ENCODE peak calls at places on chromosome 17, in eight cellular contexts. Y is activated naive CD8-positive, alpha-beta T cell treated with anti-CD3 and anti-CD28 coated beads for 36 hours; J is NCI-H1694 treated with DMSO at 0.1 percent for 48 hours; O is GM23338; K is T-cell; S is COR-L47; U is A549; M is C1 segment of cervical spinal cord. G is an unnamed sample.

GRCh38 chr17:77300016-77300686 is 159.4 kb downstream of the SEC14L1 start:
- DNase-seq in Y (no peak), J (no peak), O (no peak), K (no peak), S (no peak), U (peak; percentile 9), M (no peak), G (no peak)

GRCh38 chr17:74117999-74118421 is 85.5 kb upstream of the RPL38 start:
- DNase-seq in Y (no peak), J (peak; percentile 74), O (peak; percentile 59), K (no peak), S (peak; percentile 27), U (no peak), M (no peak), G (no peak)

GRCh38 chr17:73493212-73493814 is 150.9 kb downstream of the SDK2 start:
- DNase-seq in Y (no peak), J (no peak), O (peak; percentile 69), K (no peak), S (peak; percentile 85), U (no peak), M (no peak), G (no peak)

GRCh38 chr17:64133546-64134215 is 3.7 kb upstream of the ERN1 start:
- DNase-seq in Y (no peak), J (peak; percentile 78), O (peak; percentile 83), K (no peak), S (peak; percentile 76), U (peak; percentile 82), M (no peak), G (peak; percentile 64)

GRCh38 chr17:65598711-65599110 is 37.3 kb upstream of the AXIN2 start:
- DNase-seq in Y (no peak), J (no peak), O (no peak), K (no peak), S (no peak), U (no peak), M (no peak), G (no peak)

GRCh38 chr17:76254275-76254674 is 10.9 kb upstream of the UBALD2 start:
- DNase-seq in Y (no peak), J (no peak), O (no peak), K (no peak), S (no peak), U (no peak), M (no peak), G (no peak)

GRCh38 chr17:64154321-64155089 is 24.6 kb upstream of the ERN1 start:
- DNase-seq in Y (no peak), J (no peak), O (peak; percentile 11), K (no peak), S (no peak), U (no peak), M (no peak), G (no peak)

GRCh38 chr17:79095345-79096055 is 20.9 kb downstream of the ENGASE start:
- DNase-seq in Y (no peak), J (no peak), O (no peak), K (no peak), S (no peak), U (no peak), M (no peak), G (no peak)

GRCh38 chr17:17781591-17782424 is 55.0 kb downstream of the SREBF1 start:
- DNase-seq in Y (peak; percentile 44), J (peak; percentile 77), O (peak; percentile 79), K (peak; percentile 42), S (peak; percentile 54), U (peak; percentile 51), M (no peak), G (no peak)

GRCh38 chr17:9271989-9272388 is 250.7 kb downstream of the NTN1 start:
- DNase-seq in Y (no peak), J (no peak), O (no peak), K (no peak), S (no peak), U (no peak), M (no peak), G (no peak)

GRCh38 chr17:45398800-45399199 is 33.9 kb downstream of the ARHGAP27 start:
- DNase-seq in Y (no peak), J (no peak), O (peak; percentile 45), K (no peak), S (no peak), U (no peak), M (no peak), G (no peak)

GRCh38 chr17:7141824-7142223 is 27.2 kb upstream of the ASGR2 start:
- DNase-seq in Y (no peak), J (no peak), O (no peak), K (no peak), S (no peak), U (no peak), M (no peak), G (no peak)

GRCh38 chr17:72667096-72668063 is 425.1 kb downstream of the SLC39A11 start:
- DNase-seq in Y (no peak), J (no peak), O (no peak), K (no peak), S (no peak), U (no peak), M (no peak), G (no peak)

GRCh38 chr17:76529224-76529642 is 8.3 kb downstream of the CYGB start:
- DNase-seq in Y (no peak), J (no peak), O (no peak), K (no peak), S (no peak), U (no peak), M (no peak), G (no peak)

GRCh38 chr17:55063857-55064485 is 95.4 kb downstream of the STXBP4 start:
- DNase-seq in Y (no peak), J (no peak), O (no peak), K (no peak), S (no peak), U (no peak), M (no peak), G (no peak)

GRCh38 chr17:79633937-79634813 is 23.3 kb upstream of the RBFOX3 start:
- DNase-seq in Y (no peak), J (no peak), O (no peak), K (no peak), S (no peak), U (no peak), M (no peak), G (no peak)

GRCh38 chr17:81440511-81441244 is 45.4 kb downstream of the BAHCC1 start:
- DNase-seq in Y (peak; percentile 40), J (peak; percentile 66), O (peak; percentile 88), K (no peak), S (peak; percentile 62), U (peak; percentile 63), M (no peak), G (peak; percentile 77)

GRCh38 chr17:47119746-47120520 is 69.2 kb downstream of the CDC27 start:
- DNase-seq in Y (no peak), J (no peak), O (no peak), K (no peak), S (no peak), U (no peak), M (no peak), G (no peak)

GRCh38 chr17:8289103-8289397 is 580 bp downstream of the RANGRF start:
- DNase-seq in Y (no peak), J (peak; percentile 47), O (peak; percentile 79), K (peak; percentile 16), S (no peak), U (no peak), M (no peak), G (no peak)

GRCh38 chr17:10527419-10527818 is 9.1 kb upstream of the MYH1 start:
- DNase-seq in Y (no peak), J (no peak), O (no peak), K (no peak), S (no peak), U (no peak), M (no peak), G (no peak)

GRCh38 chr17:81534157-81535006 is 6.2 kb downstream of the FSCN2 start:
- DNase-seq in Y (no peak), J (no peak), O (no peak), K (no peak), S (peak; percentile 39), U (no peak), M (no peak), G (no peak)

GRCh38 chr17:2053380-2054261 is 1.3 kb upstream of the HIC1 start:
- DNase-seq in Y (peak; percentile 89), J (peak; percentile 25), O (peak; percentile 88), K (peak; percentile 71), S (no peak), U (peak; percentile 84), M (no peak), G (peak; percentile 84)

GRCh38 chr17:1275962-1276736 is 3.3 kb upstream of the TRARG1 start:
- DNase-seq in Y (peak; percentile 65), J (peak; percentile 33), O (peak; percentile 91), K (peak; percentile 75), S (no peak), U (peak; percentile 54), M (no peak), G (peak; percentile 86)

GRCh38 chr17:76528156-76528527 is 9.4 kb downstream of the CYGB start:
- DNase-seq in Y (no peak), J (no peak), O (no peak), K (no peak), S (no peak), U (no peak), M (no peak), G (peak; percentile 61)

GRCh38 chr17:55201609-55201932 is 63.2 kb upstream of the HLF start:
- DNase-seq in Y (no peak), J (no peak), O (peak; percentile 19), K (no peak), S (no peak), U (no peak), M (no peak), G (no peak)

GRCh38 chr17:56690441-56691291 is 97.2 kb downstream of the NOG start:
- DNase-seq in Y (no peak), J (peak; percentile 83), O (no peak), K (no peak), S (no peak), U (no peak), M (no peak), G (no peak)

GRCh38 chr17:77475012-77475976 is 334.5 kb downstream of the SEC14L1 start:
- DNase-seq in Y (peak; percentile 78), J (no peak), O (no peak), K (peak; percentile 36), S (no peak), U (no peak), M (no peak), G (peak; percentile 64)

GRCh38 chr17:73991260-73991659 is 212.2 kb upstream of the RPL38 start:
- DNase-seq in Y (no peak), J (no peak), O (no peak), K (no peak), S (peak; percentile 60), U (no peak), M (no peak), G (no peak)

GRCh38 chr17:80921741-80922579 is 69.7 kb upstream of the CHMP6 start:
- DNase-seq in Y (no peak), J (no peak), O (no peak), K (no peak), S (no peak), U (no peak), M (no peak), G (no peak)